ENCODE peak calls at places on chromosomes 12 and 14, in nine cellular contexts. D is omental fat pad, E is RWPE1, S is AG10803, N is astrocyte of the spinal cord, P is K562, C is lower leg skin, U is cardiac muscle cell, Y is kidney epithelial cell. Z is an unnamed sample.
A peak's percentile ranks its signal among the peaks of the same experiment; 100 is the strongest.

GRCh38 chr12:105672576-105672975 is 342.1 kb downstream of the C12orf75 start:
- DNase-seq in D (no peak), S (peak; percentile 67), E (no peak), N (no peak), P (no peak), U (peak; percentile 10), C (peak; percentile 95), Y (no peak), Z (no peak)

GRCh38 chr12:50425859-50426258 is 25.2 kb downstream of the LARP4 start:
- DNase-seq in P (no peak), U (no peak), E (no peak), N (no peak), D (no peak), C (no peak), Y (no peak), S (no peak), Z (no peak)

GRCh38 chr12:39972119-39972518 is 133.8 kb downstream of the SLC2A13 start:
- DNase-seq in N (no peak), Y (no peak), C (no peak), U (peak; percentile 66), D (no peak), P (peak; percentile 16), S (peak; percentile 60), E (no peak), Z (no peak)

GRCh38 chr14:91245029-91245428 is 525 bp upstream of the GPR68 start:
- DNase-seq in D (no peak), C (no peak), U (no peak), S (no peak), P (no peak), N (no peak), E (no peak), Y (no peak), Z (no peak)

GRCh38 chr12:49619286-49619685 is 4.1 kb upstream of the PRPF40B start:
- DNase-seq in U (peak; percentile 38), D (no peak), S (peak; percentile 59), P (no peak), N (no peak), Y (no peak), C (no peak), E (no peak), Z (no peak)

GRCh38 chr14:97833291-97833690 is 1036.1 kb downstream of the VRK1 start:
- DNase-seq in U (no peak), P (no peak), D (no peak), E (no peak), C (no peak), N (no peak), Y (no peak), S (no peak), Z (no peak)

GRCh38 chr14:51354846-51355245 is 114.8 kb downstream of the TMX1 start:
- DNase-seq in N (no peak), E (no peak), U (no peak), S (no peak), C (no peak), Y (no peak), P (no peak), D (no peak), Z (no peak)

GRCh38 chr14:53509227-53509822 is 356.2 kb upstream of the DDHD1 start:
- DNase-seq in N (peak; percentile 68), P (no peak), E (peak; percentile 56), S (peak; percentile 53), C (peak; percentile 92), Y (no peak), D (no peak), U (peak; percentile 11), Z (no peak)

GRCh38 chr14:79802096-79802495 is 409.2 kb downstream of the DIO2 start:
- DNase-seq in D (no peak), E (no peak), S (no peak), Y (no peak), N (no peak), U (no peak), P (no peak), C (no peak), Z (no peak)

GRCh38 chr14:37681486-37681885 is 86.1 kb downstream of the TTC6 start:
- DNase-seq in U (no peak), S (no peak), C (no peak), E (no peak), D (no peak), N (no peak), P (no peak), Y (no peak), Z (no peak)

GRCh38 chr12:5648692-5649338 is 216.9 kb downstream of the NTF3 start:
- DNase-seq in C (no peak), P (peak; percentile 7), U (peak; percentile 21), N (no peak), S (peak; percentile 57), E (peak; percentile 12), D (no peak), Y (no peak), Z (no peak)
- TF ChIP-seq CTCF in C (no peak), P (peak; percentile 45), U (peak; percentile 39), N (peak; percentile 46), S (peak; percentile 76), E (no peak), D (no peak), Y (peak; percentile 72), Z (no peak)

GRCh38 chr14:105168496-105168978 is at the start of gene JAG2:
- DNase-seq in S (no peak), D (no peak), E (peak; percentile 64), P (no peak), Y (no peak), U (peak; percentile 24), C (no peak), N (no peak), Z (peak; percentile 30)
- TF ChIP-seq CTCF in S (no peak), D (no peak), E (no peak), P (no peak), Y (no peak), U (no peak), C (no peak), N (no peak), Z (no peak)

GRCh38 chr14:77141592-77142288 is at the start of gene ZDHHC22:
- DNase-seq in N (no peak), Y (no peak), S (no peak), D (no peak), P (no peak), C (no peak), U (peak; percentile 28), E (no peak), Z (no peak)

GRCh38 chr14:77140343-77140936 is 1.2 kb downstream of the ZDHHC22 start:
- DNase-seq in U (no peak), P (no peak), D (no peak), E (no peak), Y (no peak), C (no peak), N (no peak), S (no peak), Z (no peak)

GRCh38 chr14:77139022-77139421 is 2.6 kb downstream of the ZDHHC22 start:
- DNase-seq in S (no peak), D (no peak), Y (no peak), U (no peak), P (no peak), N (no peak), E (no peak), C (no peak), Z (no peak)

GRCh38 chr14:77140937-77141591 is 527 bp downstream of the ZDHHC22 start:
- DNase-seq in S (no peak), U (peak; percentile 40), C (no peak), N (peak; percentile 40), P (peak; percentile 38), Y (no peak), E (no peak), D (no peak), Z (peak; percentile 44)

DNA sequence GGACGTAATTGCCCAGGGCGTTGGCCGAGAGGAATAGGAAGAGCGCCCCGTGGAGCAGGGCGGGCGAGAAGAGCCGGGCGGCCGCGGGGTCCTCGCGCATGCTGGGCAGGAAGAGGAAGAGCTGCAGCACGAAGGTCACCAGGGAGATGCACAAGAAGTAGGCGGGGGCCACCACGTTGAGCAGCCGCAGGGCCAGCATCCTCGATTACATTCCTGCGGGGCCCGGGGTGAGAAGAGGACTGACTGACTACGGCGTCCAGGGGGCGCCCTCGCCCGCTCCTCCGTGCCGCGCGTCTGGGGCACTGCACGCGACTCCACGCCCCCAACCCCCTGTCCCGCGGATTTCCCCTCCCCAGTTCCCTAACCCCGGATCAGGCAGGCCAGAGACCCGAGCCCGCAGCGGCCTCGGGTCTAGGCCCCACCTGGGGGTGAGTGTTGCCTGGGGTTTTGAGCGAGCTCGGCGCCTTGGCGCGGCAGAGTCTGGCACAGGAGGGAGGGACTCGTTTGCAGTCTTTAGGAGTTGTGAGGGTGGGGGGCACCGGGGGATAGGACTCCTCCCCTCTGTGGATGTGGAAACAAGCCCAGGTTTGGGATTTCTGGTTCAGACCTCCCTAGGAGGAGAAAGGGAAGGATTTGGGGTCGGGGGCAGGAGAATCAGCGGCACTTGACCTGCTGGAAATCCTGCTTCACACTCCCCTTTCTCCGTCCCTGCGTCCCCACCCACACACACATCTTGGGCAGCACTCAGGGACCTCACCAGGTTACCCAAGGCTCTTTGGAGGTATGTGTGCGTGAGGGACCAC is 1.9 kb downstream of the ZDHHC22 start:
- DNase-seq in N (no peak), C (no peak), Y (no peak), P (peak; percentile 69), S (no peak), E (peak; percentile 41), D (no peak), U (peak; percentile 30), Z (peak; percentile 56)
- TF ChIP-seq CTCF in N (peak; percentile 54), C (no peak), Y (peak; percentile 70), P (peak; percentile 50), S (peak; percentile 21), E (peak; percentile 56), D (no peak), U (peak; percentile 59), Z (no peak)

GRCh38 chr12:109991586-109991985 is 4.6 kb downstream of the GIT2 start:
- DNase-seq in N (no peak), S (no peak), Y (no peak), D (no peak), C (no peak), U (no peak), E (no peak), P (no peak), Z (no peak)

GRCh38 chr12:109988903-109989302 is 7.3 kb downstream of the GIT2 start:
- DNase-seq in D (no peak), P (no peak), U (no peak), Y (no peak), S (no peak), E (no peak), N (no peak), C (no peak), Z (no peak)

GRCh38 chr12:109987615-109988014 is 8.6 kb downstream of the GIT2 start:
- DNase-seq in D (no peak), Y (no peak), E (no peak), U (no peak), C (no peak), N (no peak), P (no peak), S (no peak), Z (no peak)

GRCh38 chr12:109989380-109989779 is 6.8 kb downstream of the GIT2 start:
- DNase-seq in D (no peak), P (no peak), Y (no peak), S (no peak), C (no peak), U (no peak), N (no peak), E (no peak), Z (no peak)

GRCh38 chr12:109988274-109988673 is 7.9 kb downstream of the GIT2 start:
- DNase-seq in N (no peak), P (no peak), C (no peak), D (no peak), Y (no peak), U (no peak), E (no peak), S (no peak), Z (no peak)
- TF ChIP-seq CTCF in N (no peak), P (no peak), C (no peak), D (no peak), Y (no peak), U (no peak), E (no peak), S (no peak), Z (no peak)

GRCh38 chr12:15527201-15527782 is 205.0 kb downstream of the PTPRO start:
- DNase-seq in S (no peak), E (no peak), D (no peak), U (peak; percentile 50), N (no peak), C (no peak), Y (no peak), P (no peak), Z (no peak)
- TF ChIP-seq CTCF in S (peak; percentile 37), E (no peak), D (no peak), U (peak; percentile 31), N (peak; percentile 19), C (no peak), Y (peak; percentile 18), P (no peak), Z (no peak)

Z was measured in activated B cell treated with CpG ODN at 0.5 μM for 24 hours.